ENCODE peak calls at places on chromosome 16, in six cellular contexts. K is aorta; D is adipocyte; O is EL; M is activated naive CD4-positive, alpha-beta T cell; R is heart right ventricle. H is an unnamed sample.

GRCh38 chr16:81624718-81625543 is 154.2 kb upstream of the PLCG2 start:
- DNase-seq in D (no peak), R (no peak), M (no peak), K (no peak), O (peak), H (no peak)

GRCh38 chr16:2256531-2257140 is 5.2 kb upstream of the ECI1 start:
- DNase-seq in M (no peak), R (no peak), O (no peak), D (no peak), K (no peak), H (no peak)

GRCh38 chr16:19168173-19169080 is at the start of gene SYT17:
- DNase-seq in M (no peak), R (peak), K (no peak), O (no peak), D (peak), H (no peak)

GRCh38 chr16:89779231-89779912 is 37.1 kb downstream of the FANCA start:
- DNase-seq in D (no peak), O (no peak), M (no peak), R (no peak), K (no peak), H (no peak)

GRCh38 chr16:77657016-77657415 is 65.3 kb upstream of the NUDT7 start:
- DNase-seq in M (no peak), R (no peak), O (no peak), D (no peak), K (no peak), H (no peak)

GRCh38 chr16:6374816-6375215 is 957.8 kb upstream of the RBFOX1 start:
- DNase-seq in K (no peak), D (no peak), O (no peak), M (no peak), R (no peak), H (no peak)

GRCh38 chr16:76125871-76126270 is 151.3 kb upstream of the CNTNAP4 start:
- DNase-seq in M (no peak), O (no peak), D (no peak), R (no peak), K (no peak), H (no peak)

GRCh38 chr16:84557504-84557903 is 53.0 kb upstream of the MEAK7 start:
- DNase-seq in D (no peak), K (no peak), R (no peak), M (no peak), O (peak), H (no peak)

GRCh38 chr16:53509906-53510703 is 7.1 kb upstream of the AKTIP start:
- DNase-seq in O (peak), M (no peak), K (peak), D (peak), R (peak), H (peak)

GRCh38 chr16:27839419-27839818 is 224.1 kb downstream of the GSG1L start:
- DNase-seq in R (no peak), O (peak), M (no peak), K (peak), D (no peak), H (no peak)